ENCODE peak calls at places on chromosomes 7 and 10, in eight cellular contexts. X is H9; T is EH; W is CD8-positive, alpha-beta T cell; A is lower lobe of right lung; O is COR-L47; G is SK-N-DZ; S is renal cortical epithelial cell. Z is an unnamed sample.

GRCh38 chr10:1394155-1394912 is 338.1 kb downstream of the WDR37 start:
- DNase-seq in X (no peak), T (no peak), W (no peak), A (no peak), O (no peak), G (no peak), S (no peak), Z (no peak)

GRCh38 chr10:68156373-68157185 is 47.3 kb downstream of the MYPN start:
- DNase-seq in X (peak; percentile 42), T (peak; percentile 78), W (peak; percentile 58), A (no peak), O (no peak), G (peak; percentile 26), S (peak; percentile 61), Z (no peak)

GRCh38 chr7:96833701-96834453 is 124.2 kb upstream of the SEM1 start:
- DNase-seq in X (no peak), T (no peak), W (no peak), A (no peak), O (no peak), G (no peak), S (peak; percentile 37), Z (no peak)

GRCh38 chr7:76303057-76303828 is 770 bp downstream of the HSPB1 start:
- DNase-seq in X (peak; percentile 96), T (peak; percentile 92), W (peak; percentile 82), A (peak; percentile 91), O (peak; percentile 63), G (peak; percentile 78), S (peak; percentile 89), Z (peak; percentile 80)

GRCh38 chr10:43160067-43160918 is 22.0 kb downstream of the CSGALNACT2 start:
- DNase-seq in X (no peak), T (peak; percentile 70), W (no peak), A (no peak), O (no peak), G (no peak), S (peak; percentile 66), Z (no peak)

GRCh38 chr7:120554960-120555571 is 282.1 kb downstream of the KCND2 start:
- DNase-seq in X (peak; percentile 39), T (no peak), W (no peak), A (no peak), O (peak; percentile 56), G (peak; percentile 74), S (peak; percentile 60), Z (peak; percentile 53)

GRCh38 chr10:103584216-103585010 is 90.9 kb downstream of the NEURL1 start:
- DNase-seq in X (no peak), T (peak; percentile 26), W (peak; percentile 70), A (peak; percentile 59), O (no peak), G (no peak), S (no peak), Z (no peak)

GRCh38 chr10:33800986-33801385 is 466.5 kb upstream of the NRP1 start:
- DNase-seq in X (no peak), T (no peak), W (no peak), A (no peak), O (no peak), G (no peak), S (peak; percentile 33), Z (no peak)

GRCh38 chr10:103800110-103800509 is 55.3 kb downstream of the SH3PXD2A start:
- DNase-seq in X (no peak), T (no peak), W (no peak), A (no peak), O (no peak), G (no peak), S (no peak), Z (no peak)

GRCh38 chr7:30276203-30276900 is 8.0 kb upstream of the ZNRF2 start:
- DNase-seq in X (peak; percentile 65), T (peak; percentile 63), W (peak; percentile 55), A (no peak), O (peak; percentile 69), G (peak; percentile 70), S (peak; percentile 49), Z (peak; percentile 26)

GRCh38 chr7:105389090-105389650 is 449 bp upstream of the SRPK2 start:
- DNase-seq in X (peak; percentile 66), T (peak; percentile 70), W (peak; percentile 26), A (peak; percentile 60), O (no peak), G (peak; percentile 76), S (peak; percentile 41), Z (peak; percentile 60)

GRCh38 chr7:152522551-152522950 is 86.7 kb upstream of the KMT2C start:
- DNase-seq in X (no peak), T (no peak), W (no peak), A (no peak), O (peak; percentile 39), G (peak; percentile 30), S (no peak), Z (peak; percentile 60)